ENCODE peak calls at places on chromosomes 1 and 21, in seven cellular contexts. M is HCT116, O is H1, H is K562, G is SK-N-SH, F is HepG2, B is GM12878. V is an unnamed sample.
A peak's percentile ranks its signal among the peaks of the same experiment; 100 is the strongest.

GRCh38 chr1:86409416-86410021 is 13.4 kb upstream of the ODF2L start:
- DNase-seq in M (no peak), O (no peak), H (peak; percentile 44), G (no peak), F (peak; percentile 6), B (no peak), V (no peak)

GRCh38 chr1:225573216-225573615 is 79.7 kb downstream of the ENAH start:
- DNase-seq in M (no peak), O (no peak), H (no peak), G (no peak), F (no peak), B (no peak), V (no peak)

GRCh38 chr21:31354122-31354521 is 10.1 kb upstream of the TIAM1 start:
- DNase-seq in M (peak; percentile 70), O (no peak), H (no peak), G (no peak), F (no peak), B (no peak), V (no peak)

GRCh38 chr1:87803395-87803794 is 474.7 kb downstream of the LMO4 start:
- DNase-seq in M (no peak), O (no peak), H (no peak), G (no peak), F (no peak), B (no peak), V (no peak)

GRCh38 chr1:150836129-150836773 is 28.2 kb upstream of the CTSK start:
- DNase-seq in M (no peak), O (no peak), H (no peak), G (no peak), F (no peak), B (peak; percentile 20), V (no peak)

GRCh38 chr1:151908228-151908691 is 1.1 kb downstream of the THEM4 start:
- DNase-seq in M (peak; percentile 43), O (peak; percentile 48), H (no peak), G (no peak), F (peak; percentile 13), B (no peak), V (peak; percentile 51)

GRCh38 chr1:89888480-89889335 is 67.9 kb downstream of the LRRC8D start:
- DNase-seq in M (no peak), O (no peak), H (no peak), G (no peak), F (no peak), B (no peak), V (no peak)

GRCh38 chr1:111476761-111477309 is 3.1 kb downstream of the C1orf162 start:
- DNase-seq in M (no peak), O (no peak), H (no peak), G (no peak), F (no peak), B (peak; percentile 59), V (no peak)

GRCh38 chr1:77232829-77233228 is 13.6 kb upstream of the PIGK start:
- DNase-seq in M (no peak), O (no peak), H (no peak), G (no peak), F (no peak), B (no peak), V (no peak)

GRCh38 chr1:20731057-20731991 is 1.2 kb downstream of the SH2D5 start:
- DNase-seq in M (no peak), O (peak; percentile 49), H (no peak), G (peak; percentile 69), F (no peak), B (no peak), V (no peak)

GRCh38 chr1:87327362-87328120 is 1.1 kb upstream of the LMO4 start:
- DNase-seq in M (no peak), O (no peak), H (no peak), G (no peak), F (no peak), B (no peak), V (no peak)

GRCh38 chr1:165938844-165939243 is 111.4 kb downstream of the UCK2 start:
- DNase-seq in M (no peak), O (no peak), H (no peak), G (no peak), F (no peak), B (no peak), V (no peak)

GRCh38 chr21:36773111-36773510 is 74.2 kb downstream of the SIM2 start:
- DNase-seq in M (no peak), O (no peak), H (no peak), G (no peak), F (peak; percentile 55), B (no peak), V (peak; percentile 69)

GRCh38 chr21:15224346-15225086 is 159.7 kb upstream of the NRIP1 start:
- DNase-seq in M (peak; percentile 56), O (no peak), H (no peak), G (no peak), F (no peak), B (no peak), V (no peak)

GRCh38 chr1:10667815-10668214 is 128.6 kb downstream of the CASZ1 start:
- DNase-seq in M (no peak), O (no peak), H (no peak), G (peak; percentile 84), F (no peak), B (no peak), V (no peak)

GRCh38 chr21:46392921-46393320 is 65.8 kb upstream of the DIP2A start:
- DNase-seq in M (no peak), O (no peak), H (no peak), G (no peak), F (no peak), B (no peak), V (no peak)

DNA sequence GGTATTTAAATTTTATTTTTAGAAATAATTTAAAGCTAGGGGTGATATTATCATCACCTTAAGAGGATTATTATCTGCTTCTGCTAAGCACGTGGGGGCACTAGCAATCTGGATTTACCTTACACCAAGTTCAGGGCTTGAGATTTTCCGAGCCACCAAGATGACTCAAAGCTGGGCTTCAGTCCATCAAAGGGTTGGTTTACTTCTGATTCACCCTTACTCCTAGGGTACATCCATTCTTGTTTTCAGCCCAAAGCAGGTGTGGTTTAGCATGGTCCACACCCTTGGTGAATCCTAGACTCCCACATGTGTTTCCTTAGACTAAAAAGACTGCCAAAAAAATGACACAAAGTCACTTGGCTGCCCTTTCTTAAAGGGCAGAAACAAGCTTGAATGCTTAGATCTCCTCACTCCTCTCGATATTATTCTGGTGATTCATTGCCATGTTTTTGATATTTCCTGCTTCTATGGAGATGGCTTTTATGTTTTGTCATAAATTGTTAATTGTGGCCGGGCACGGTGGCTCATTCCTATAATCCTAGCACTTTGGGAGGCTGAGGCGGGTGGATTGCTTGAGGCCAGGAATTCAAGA is 9.8 kb upstream of the PRSS38 start:
- DNase-seq in M (peak; percentile 96), O (no peak), H (no peak), G (no peak), F (no peak), B (no peak), V (no peak)
- TF ChIP-seq JUND in M (peak; percentile 89), O (no peak), H (no peak), G (peak; percentile 38), F (no peak), B (no peak), V (no peak)

GRCh38 chr1:113429461-113430153 is 39.3 kb downstream of the MAGI3 start:
- DNase-seq in M (no peak), O (no peak), H (no peak), G (no peak), F (no peak), B (no peak), V (no peak)
- TF ChIP-seq JUND in M (no peak), O (no peak), H (no peak), G (no peak), F (no peak), B (no peak), V (no peak)

DNA sequence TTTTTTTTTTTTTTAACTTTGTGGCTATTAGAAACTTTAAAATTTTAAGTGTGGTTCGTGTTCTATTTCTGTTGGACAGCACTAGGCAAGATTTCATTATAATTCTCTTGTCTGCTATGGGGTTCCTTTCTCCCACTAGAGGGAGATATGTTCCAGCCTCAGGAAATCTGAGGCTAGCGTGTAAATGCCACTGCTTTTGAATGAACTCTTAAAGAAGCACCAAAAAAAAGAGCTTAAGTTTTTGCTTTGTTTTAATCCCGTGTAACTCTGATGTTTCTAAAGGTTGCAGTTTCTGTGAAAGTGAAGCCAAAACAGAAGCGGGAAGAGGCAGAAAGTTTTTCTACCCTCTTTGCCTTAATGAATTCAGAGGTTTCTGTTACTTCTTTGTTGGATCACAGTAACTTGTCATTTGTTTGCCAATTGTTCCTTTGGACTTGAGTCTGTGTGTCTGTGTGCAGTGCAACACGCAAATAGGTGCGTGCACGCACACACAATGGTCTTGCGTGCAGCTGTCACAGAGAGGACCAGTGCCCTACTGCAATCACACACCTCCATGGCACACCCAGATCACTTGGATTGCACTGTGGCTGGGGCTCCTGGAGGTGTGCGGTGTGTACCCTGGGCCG is 32.3 kb downstream of the HHAT start:
- DNase-seq in M (peak; percentile 16), O (no peak), H (no peak), G (peak; percentile 53), F (peak; percentile 52), B (no peak), V (peak; percentile 84)
- TF ChIP-seq JUND in M (no peak), O (no peak), H (no peak), G (no peak), F (no peak), B (no peak), V (no peak)

GRCh38 chr1:32250893-32251716 is at the start of gene LCK:
- DNase-seq in M (no peak), O (peak; percentile 55), H (no peak), G (no peak), F (no peak), B (no peak), V (no peak)

GRCh38 chr1:32247452-32247851 is 430 bp downstream of the FAM167B start:
- DNase-seq in M (no peak), O (no peak), H (no peak), G (no peak), F (no peak), B (no peak), V (no peak)

GRCh38 chr1:32249831-32250525 is 1.1 kb upstream of the LCK start:
- DNase-seq in M (no peak), O (no peak), H (no peak), G (no peak), F (peak; percentile 91), B (peak; percentile 95), V (no peak)

GRCh38 chr1:32246888-32247273 is at the start of gene FAM167B:
- DNase-seq in M (no peak), O (no peak), H (no peak), G (no peak), F (no peak), B (no peak), V (no peak)

DNA sequence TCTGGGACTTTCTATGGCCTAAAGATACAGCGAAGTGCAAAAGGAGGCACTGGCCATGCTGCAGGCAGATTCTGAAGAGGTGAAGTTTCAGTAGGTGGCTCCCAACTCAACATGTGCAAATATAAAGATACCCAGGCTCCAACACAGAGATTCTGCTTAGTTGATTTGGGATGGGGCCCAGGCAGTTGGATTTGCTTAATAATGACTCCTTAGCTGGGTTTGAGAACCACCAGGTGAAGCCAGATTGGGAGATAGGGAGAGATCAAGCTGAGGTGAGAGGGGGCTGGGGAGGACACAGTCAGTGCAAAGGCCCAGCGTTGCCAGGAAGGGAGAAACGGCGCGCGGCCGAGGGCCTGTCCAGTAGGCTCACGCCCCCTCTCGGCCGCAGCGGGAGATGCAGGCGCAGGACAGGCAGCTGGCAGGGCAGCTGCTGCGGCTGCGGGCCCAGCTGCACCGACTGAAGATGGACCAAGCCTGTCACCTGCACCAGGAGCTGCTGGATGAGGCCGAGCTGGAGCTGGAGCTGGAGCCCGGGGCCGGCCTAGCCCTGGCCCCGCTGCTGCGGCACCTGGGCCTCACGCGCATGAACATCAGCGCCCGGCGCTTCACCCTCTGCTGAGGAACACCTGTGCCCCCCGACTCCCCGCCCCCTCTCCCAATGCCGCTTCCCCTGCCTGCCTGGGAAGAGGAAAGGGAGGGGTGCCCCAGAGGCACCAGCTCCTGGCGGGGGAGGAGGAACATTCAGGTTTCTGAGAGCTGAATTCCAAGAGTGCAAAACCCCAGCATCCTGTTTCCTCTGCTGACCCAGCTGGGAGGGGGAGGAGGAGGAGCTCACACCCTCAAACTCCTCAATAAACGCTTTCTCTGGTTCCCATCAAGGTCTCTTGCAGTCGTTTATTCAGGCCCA is 1.2 kb downstream of the FAM167B start:
- DNase-seq in M (no peak), O (peak; percentile 97), H (peak; percentile 91), G (peak; percentile 91), F (peak; percentile 59), B (no peak), V (peak; percentile 65)
- TF ChIP-seq JUND in M (no peak), O (peak; percentile 47), H (peak; percentile 64), G (no peak), F (no peak), B (no peak), V (no peak)